ENCODE peak calls at places on chromosome 19, in seven cellular contexts. G is IMR-90, J is H9, X is mesenchymal stem cell, A is H1, Z is mesendoderm, F is trophoblast cell. V is an unnamed sample.

GRCh38 chr19:11693505-11694499 is 44.9 kb downstream of the ZNF823 start:
- DNase-seq in J (peak), G (peak), F (peak), Z (peak), X (peak), A (peak), V (no peak)

GRCh38 chr19:13621413-13621812 is 115.1 kb upstream of the CACNA1A start:
- DNase-seq in X (peak), A (no peak), G (peak), Z (peak), J (peak), F (peak), V (no peak)

GRCh38 chr19:50433201-50434180 is 799 bp downstream of the MYBPC2 start:
- DNase-seq in J (no peak), G (no peak), A (no peak), Z (no peak), X (no peak), F (no peak), V (no peak)

GRCh38 chr19:36215276-36216171 is 618 bp downstream of the ZNF146 start:
- DNase-seq in F (no peak), A (no peak), X (peak), G (peak), J (no peak), Z (peak), V (peak)

GRCh38 chr19:10416380-10417257 is 3.7 kb upstream of the PDE4A start:
- DNase-seq in J (peak), G (peak), A (peak), Z (peak), X (peak), F (peak), V (peak)

GRCh38 chr19:47095707-47096704 is 17.6 kb downstream of the ZC3H4 start:
- DNase-seq in A (no peak), J (no peak), G (no peak), Z (no peak), X (no peak), F (no peak), V (no peak)

GRCh38 chr19:27674701-27675100 is 1538.2 kb downstream of the UQCRFS1 start:
- DNase-seq in F (no peak), X (no peak), J (no peak), G (no peak), Z (no peak), A (no peak), V (no peak)

GRCh38 chr19:49862411-49863253 is 4.7 kb downstream of the PNKP start:
- DNase-seq in A (peak), X (peak), G (no peak), J (peak), F (no peak), Z (peak), V (no peak)

GRCh38 chr19:33324628-33325027 is 22.3 kb upstream of the CEBPA start:
- DNase-seq in Z (no peak), A (no peak), X (no peak), J (no peak), G (no peak), F (no peak), V (no peak)

GRCh38 chr19:40283414-40284250 is 1.5 kb downstream of the AKT2 start:
- DNase-seq in Z (no peak), X (peak), G (peak), F (no peak), J (no peak), A (no peak), V (no peak)

GRCh38 chr19:34298891-34299510 is 44.6 kb downstream of the GARRE1 start:
- DNase-seq in J (no peak), A (no peak), G (no peak), Z (no peak), X (no peak), F (no peak), V (no peak)

GRCh38 chr19:13002970-13003540 is 7.8 kb downstream of the NFIX start:
- DNase-seq in G (no peak), X (no peak), F (no peak), J (no peak), A (no peak), Z (no peak), V (no peak)

GRCh38 chr19:11539495-11540365 is 1.1 kb downstream of the CNN1 start:
- DNase-seq in Z (peak), G (peak), F (no peak), A (peak), X (peak), J (no peak), V (no peak)

GRCh38 chr19:34236035-34236793 is 18.1 kb upstream of the GARRE1 start:
- DNase-seq in G (peak), A (no peak), J (no peak), F (no peak), X (peak), Z (no peak), V (no peak)

GRCh38 chr19:51195316-51195586 is 29.6 kb upstream of the CD33 start:
- DNase-seq in A (no peak), X (no peak), J (no peak), Z (no peak), F (no peak), G (no peak), V (no peak)

GRCh38 chr19:14337510-14337909 is 43.7 kb upstream of the ADGRE5 start:
- DNase-seq in X (peak), Z (peak), F (no peak), A (peak), J (peak), G (no peak), V (no peak)

GRCh38 chr19:38726761-38727301 is 17.4 kb downstream of the CAPN12 start:
- DNase-seq in X (no peak), G (no peak), Z (no peak), A (no peak), F (no peak), J (no peak), V (no peak)

GRCh38 chr19:35752746-35753350 is 4.0 kb downstream of the HSPB6 start:
- DNase-seq in F (no peak), J (no peak), X (no peak), A (no peak), Z (no peak), G (no peak), V (no peak)

GRCh38 chr19:48772503-48772953 is 17.2 kb downstream of the FGF21 start:
- DNase-seq in X (no peak), A (no peak), G (no peak), F (no peak), J (no peak), Z (no peak), V (no peak)

GRCh38 chr19:17532116-17532515 is 20.7 kb downstream of the PGLS start:
- DNase-seq in Z (no peak), X (no peak), G (no peak), J (no peak), F (no peak), A (no peak), V (no peak)

GRCh38 chr19:14363203-14364097 is 17.8 kb upstream of the ADGRE5 start:
- DNase-seq in F (no peak), G (peak), J (peak), X (peak), Z (peak), A (peak), V (peak)

GRCh38 chr19:38319421-38320258 is at the start of gene KCNK6:
- DNase-seq in G (no peak), F (peak), Z (peak), X (peak), J (peak), A (peak), V (no peak)

GRCh38 chr19:29326849-29327840 is 114.2 kb upstream of the UQCRFS1 start:
- DNase-seq in Z (peak), J (no peak), A (no peak), X (no peak), G (no peak), F (no peak), V (no peak)

GRCh38 chr19:14475251-14476073 is at the start of gene PTGER1:
- DNase-seq in G (peak), A (peak), F (no peak), X (peak), J (peak), Z (peak), V (no peak)

GRCh38 chr19:31312004-31312403 is 37.2 kb downstream of the TSHZ3 start:
- DNase-seq in X (peak), J (no peak), A (no peak), Z (no peak), F (no peak), G (peak), V (no peak)
- H2BK120ac ChIP-seq in X (no peak), J (no peak), A (no peak), Z (no peak), F (no peak), G (peak), V (no peak)

GRCh38 chr19:2223959-2224358 is 12.2 kb downstream of the PLEKHJ1 start:
- DNase-seq in J (no peak), G (no peak), A (no peak), Z (no peak), X (no peak), F (no peak), V (no peak)
- H3K4me2 ChIP-seq in J (no peak), G (no peak), A (no peak), Z (no peak), X (no peak), F (no peak), V (no peak)

GRCh38 chr19:4456566-4456842 is 1.1 kb downstream of the UBXN6 start:
- DNase-seq in A (no peak), Z (peak), X (peak), J (peak), F (peak), G (peak), V (no peak)
- H2BK120ac ChIP-seq in A (no peak), Z (no peak), X (peak), J (no peak), F (no peak), G (peak), V (no peak)

GRCh38 chr19:3366761-3367571 is 583 bp downstream of the NFIC start:
- DNase-seq in J (no peak), G (no peak), F (no peak), Z (peak), X (peak), A (peak), V (no peak)
- H3K4me2 ChIP-seq in J (peak), G (peak), F (no peak), Z (peak), X (peak), A (peak), V (peak)

V was measured in neuronal stem cell.